ENCODE peak calls at places on chromosomes 3 and 15, in nine cellular contexts. P is sigmoid colon; K is stomach; V is thoracic aorta; X is CD8-positive, alpha-beta T cell; F is upper lobe of right lung; L is hepatocyte; R is gastrocnemius medialis; J is HL-60. N is an unnamed sample.

GRCh38 chr15:65804252-65804931 is 12.3 kb upstream of the DENND4A start:
- DNase-seq in P (no peak), J (peak; percentile 86), L (peak; percentile 29), F (no peak), R (peak; percentile 26), V (no peak), K (no peak), X (no peak), N (no peak)

GRCh38 chr3:74590620-74591262 is 23.7 kb downstream of the CNTN3 start:
- DNase-seq in P (no peak), R (no peak), L (no peak), F (no peak), V (no peak), K (no peak), J (no peak), X (no peak), N (no peak)

GRCh38 chr3:196979545-196979944 is 10.9 kb upstream of the PIGZ start:
- DNase-seq in J (no peak), K (peak; percentile 18), F (no peak), X (no peak), V (no peak), L (peak; percentile 77), P (no peak), R (no peak), N (no peak)

GRCh38 chr3:30342319-30343060 is 263.9 kb upstream of the TGFBR2 start:
- DNase-seq in F (no peak), J (no peak), X (no peak), P (peak; percentile 81), V (peak; percentile 47), R (peak; percentile 43), L (peak; percentile 77), K (no peak), N (peak; percentile 94)

GRCh38 chr15:72964135-72964534 is 88.1 kb upstream of the NEO1 start:
- DNase-seq in J (no peak), V (no peak), R (no peak), P (no peak), F (no peak), K (no peak), X (no peak), L (no peak), N (no peak)

GRCh38 chr15:68256675-68257450 is 20.7 kb upstream of the FEM1B start:
- DNase-seq in L (peak; percentile 94), P (peak; percentile 95), X (peak; percentile 86), J (peak; percentile 95), K (peak; percentile 79), V (peak; percentile 59), R (peak; percentile 96), F (peak; percentile 96), N (peak; percentile 62)

GRCh38 chr3:9330166-9330703 is 32.6 kb upstream of the THUMPD3 start:
- DNase-seq in K (no peak), X (no peak), R (no peak), V (no peak), F (no peak), P (peak; percentile 65), J (no peak), L (no peak), N (no peak)

GRCh38 chr3:69462826-69463100 is 76.9 kb upstream of the FRMD4B start:
- DNase-seq in R (no peak), L (no peak), V (no peak), J (no peak), F (no peak), K (no peak), X (no peak), P (no peak), N (no peak)

GRCh38 chr3:50339485-50340196 is 995 bp downstream of the RASSF1 start:
- DNase-seq in L (no peak), K (no peak), X (no peak), R (no peak), V (no peak), P (no peak), J (no peak), F (no peak), N (peak; percentile 63)

GRCh38 chr15:65059369-65059750 is 8.4 kb downstream of the RASL12 start:
- DNase-seq in L (no peak), J (no peak), F (no peak), P (peak; percentile 52), K (no peak), V (no peak), R (no peak), X (no peak), N (no peak)

GRCh38 chr15:80977627-80978036 is 12.0 kb downstream of the MESD start:
- DNase-seq in L (peak; percentile 68), X (peak; percentile 59), K (peak; percentile 71), V (no peak), J (peak; percentile 64), R (peak; percentile 33), F (peak; percentile 74), P (peak; percentile 72), N (peak; percentile 20)

GRCh38 chr3:166013073-166013679 is 176.0 kb upstream of the BCHE start:
- DNase-seq in F (no peak), P (no peak), J (peak; percentile 18), R (no peak), K (no peak), V (no peak), L (peak; percentile 58), X (no peak), N (peak; percentile 49)

GRCh38 chr15:70357453-70357852 is 259.7 kb upstream of the TLE3 start:
- DNase-seq in P (no peak), R (no peak), F (peak; percentile 37), L (no peak), V (no peak), K (no peak), J (no peak), X (peak; percentile 25), N (no peak)

DNA sequence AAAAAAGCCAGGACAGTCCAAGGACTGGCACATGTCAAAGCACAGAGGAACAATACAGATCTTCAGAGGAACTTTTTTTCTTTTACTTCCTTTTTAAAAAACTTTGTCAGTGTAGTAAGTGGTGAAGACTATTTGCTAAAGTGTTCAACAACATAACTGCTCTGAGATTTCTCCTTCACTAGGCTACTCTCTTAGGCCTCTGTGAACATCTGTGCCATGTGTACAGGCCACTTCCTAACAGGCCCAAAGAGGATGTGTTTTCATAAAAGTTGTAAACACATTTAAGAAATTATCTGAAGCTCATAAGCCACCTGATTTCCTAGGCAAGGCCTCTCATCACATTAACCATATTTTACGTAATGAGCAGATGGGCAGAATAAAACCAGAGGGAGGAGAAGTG is 235.4 kb downstream of the FHIT start:
- DNase-seq in X (no peak), P (no peak), F (no peak), J (peak; percentile 45), V (no peak), L (no peak), K (no peak), R (no peak), N (no peak)
- H3K4me3 ChIP-seq in X (no peak overlapping the region), P (no peak overlapping the region), F (no peak overlapping the region), J (no peak overlapping the region), V (no peak overlapping the region), L (no peak overlapping the region), K (no peak overlapping the region), R (no peak overlapping the region), N (no peak overlapping the region)

DNA sequence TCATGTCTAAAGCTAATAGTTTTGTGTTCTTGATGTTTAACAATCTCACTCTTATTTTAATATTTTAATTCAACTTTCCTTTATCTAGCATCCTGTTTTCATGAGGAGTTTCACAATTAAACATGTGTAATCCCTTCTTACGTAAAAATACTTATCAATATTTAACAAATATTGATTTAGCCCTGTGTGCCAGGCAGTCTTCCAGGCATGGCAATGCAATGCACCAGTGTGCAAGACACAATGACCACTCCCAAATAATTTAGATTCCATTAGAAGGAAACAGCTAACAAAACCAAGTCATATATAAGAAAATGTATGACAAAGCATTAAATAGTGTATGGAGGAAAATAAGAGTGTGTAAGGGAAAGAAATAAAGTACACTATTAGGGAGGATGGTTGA is 627.1 kb upstream of the ARPP21 start:
- DNase-seq in L (no peak), K (peak; percentile 32), F (no peak), X (no peak), V (no peak), P (no peak), R (no peak), J (no peak), N (no peak)
- TF ChIP-seq CTCF in L (no peak), K (no peak), F (no peak), X (no peak), V (no peak), P (no peak), R (no peak), J (no peak), N (no peak)

GRCh38 chr15:41659855-41660234 is 360 bp upstream of the MGA start:
- DNase-seq in V (no peak), L (no peak), X (no peak), J (no peak), K (no peak), R (no peak), F (no peak), P (no peak), N (no peak)

GRCh38 chr15:41661078-41661528 is 898 bp downstream of the MGA start:
- DNase-seq in F (no peak), L (no peak), R (no peak), K (no peak), V (no peak), P (no peak), J (peak; percentile 3), X (no peak), N (no peak)

GRCh38 chr15:41660235-41661077 is at the start of gene MGA:
- DNase-seq in J (peak; percentile 87), P (peak; percentile 95), L (peak; percentile 97), V (peak; percentile 64), X (peak; percentile 95), R (peak; percentile 79), F (peak; percentile 95), K (peak; percentile 94), N (peak; percentile 86)

GRCh38 chr15:41659190-41659589 is 1.0 kb upstream of the MGA start:
- DNase-seq in F (no peak), X (no peak), K (no peak), J (no peak), P (no peak), R (no peak), L (no peak), V (no peak), N (no peak)

DNA sequence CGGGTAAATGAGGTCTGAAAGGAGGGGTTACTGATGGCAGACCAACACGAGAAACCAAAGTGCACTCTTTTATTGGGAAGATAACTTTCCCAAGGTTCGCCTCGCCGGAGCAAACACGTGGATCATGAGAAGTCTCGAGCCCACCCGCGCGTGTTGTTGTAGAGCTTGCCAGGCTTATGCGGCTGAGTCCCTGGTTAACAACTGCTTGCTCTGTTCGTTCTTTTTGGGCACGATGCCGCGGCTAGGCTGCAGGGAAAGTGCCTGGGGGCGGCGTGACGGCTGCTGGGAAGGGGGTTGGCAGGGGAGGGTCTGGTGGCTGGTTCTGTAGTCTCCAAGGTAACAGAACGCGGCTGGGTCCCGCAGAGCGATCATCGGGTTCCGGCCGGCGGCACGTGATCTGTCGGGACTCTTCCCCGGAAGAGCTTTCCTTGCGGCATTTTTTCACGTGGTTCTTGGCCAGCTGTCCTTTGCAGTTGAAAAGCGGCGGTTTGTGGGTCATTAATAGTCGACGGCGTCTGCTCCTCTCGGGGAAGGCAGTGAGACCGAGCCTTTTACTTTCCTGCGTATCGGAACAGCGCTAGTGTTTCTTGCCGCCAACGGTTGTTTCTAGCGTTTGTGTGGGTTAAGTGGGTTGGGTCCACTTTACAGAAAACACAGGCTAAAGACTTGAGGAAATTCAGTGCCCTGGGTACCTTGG is 1.5 kb downstream of the MGA start:
- DNase-seq in X (peak; percentile 64), F (peak; percentile 89), K (peak; percentile 70), P (peak; percentile 90), J (peak; percentile 89), V (peak; percentile 41), L (peak; percentile 84), R (peak; percentile 57), N (peak; percentile 56)
- H3K27ac ChIP-seq in X (peak overlapping the region; percentile 90), F (peak overlapping the region; percentile 72), K (peak overlapping the region; percentile 90), P (peak overlapping the region; percentile 82), J (peak overlapping the region; percentile 93), V (peak overlapping the region; percentile 78), L (peak overlapping the region; percentile 92), R (peak overlapping the region; percentile 78), N (peak overlapping the region; percentile 14)

GRCh38 chr3:39147711-39148115 is 5.7 kb downstream of the CSRNP1 start:
- DNase-seq in R (no peak), L (peak; percentile 63), X (peak; percentile 64), V (no peak), F (no peak), P (no peak), K (no peak), J (peak; percentile 86), N (peak; percentile 57)
- H3K4me3 ChIP-seq in R (peak overlapping the region; percentile 80), L (no peak overlapping the region), X (peak overlapping the region; percentile 55), V (peak overlapping the region; percentile 64), F (peak overlapping the region; percentile 33), P (no peak overlapping the region), K (peak overlapping the region; percentile 85), J (peak overlapping the region; percentile 2), N (peak overlapping the region; percentile 36)

N was measured in brain microvascular endothelial cell.